ENCODE peak calls at places on chromosome 19, in seven cellular contexts. One of them, this sample, is unnamed.

GRCh38 chr19:13615890-13616289 is 109.6 kb upstream of the CACNA1A start:
- DNase-seq in tibial nerve: no peak
- DNase-seq in endothelial cell of umbilical vein: no peak
- DNase-seq in transverse colon: no peak
- DNase-seq in heart left ventricle: no peak
- DNase-seq in Peyer's patch: no peak
- DNase-seq in suprapubic skin: no peak
- DNase-seq in this sample: no peak

GRCh38 chr19:13461536-13461935 is 44.7 kb downstream of the CACNA1A start:
- DNase-seq in tibial nerve: no peak
- DNase-seq in endothelial cell of umbilical vein: no peak
- DNase-seq in transverse colon: no peak
- DNase-seq in heart left ventricle: no peak
- DNase-seq in Peyer's patch: no peak
- DNase-seq in suprapubic skin: no peak
- DNase-seq in this sample: no peak

GRCh38 chr19:44692379-44692721 is 6.6 kb upstream of the CEACAM16 start:
- DNase-seq in tibial nerve: no peak
- DNase-seq in endothelial cell of umbilical vein: no peak
- DNase-seq in transverse colon: no peak
- DNase-seq in heart left ventricle: no peak
- DNase-seq in Peyer's patch: no peak
- DNase-seq in suprapubic skin: no peak
- DNase-seq in this sample: no peak

GRCh38 chr19:29945017-29945416 is 3.0 kb downstream of the URI1 start:
- DNase-seq in tibial nerve: no peak
- DNase-seq in endothelial cell of umbilical vein: no peak
- DNase-seq in transverse colon: no peak
- DNase-seq in heart left ventricle: no peak
- DNase-seq in Peyer's patch: no peak
- DNase-seq in suprapubic skin: no peak
- DNase-seq in this sample: no peak

GRCh38 chr19:58544591-58545285 is 874 bp downstream of the TRIM28 start:
- DNase-seq in tibial nerve: no peak
- DNase-seq in endothelial cell of umbilical vein: peak
- DNase-seq in transverse colon: no peak
- DNase-seq in heart left ventricle: no peak
- DNase-seq in Peyer's patch: no peak
- DNase-seq in suprapubic skin: peak
- DNase-seq in this sample: no peak

GRCh38 chr19:31418692-31419430 is 69.6 kb upstream of the TSHZ3 start:
- DNase-seq in tibial nerve: no peak
- DNase-seq in endothelial cell of umbilical vein: no peak
- DNase-seq in transverse colon: no peak
- DNase-seq in heart left ventricle: no peak
- DNase-seq in Peyer's patch: no peak
- DNase-seq in suprapubic skin: no peak
- DNase-seq in this sample: no peak

GRCh38 chr19:18418034-18418724 is 1.0 kb upstream of the SSBP4 start:
- DNase-seq in tibial nerve: no peak
- DNase-seq in endothelial cell of umbilical vein: no peak
- DNase-seq in transverse colon: no peak
- DNase-seq in heart left ventricle: no peak
- DNase-seq in Peyer's patch: no peak
- DNase-seq in suprapubic skin: peak
- DNase-seq in this sample: no peak

GRCh38 chr19:51441410-51442390 is 16.6 kb downstream of the SIGLEC8 start:
- DNase-seq in tibial nerve: no peak
- DNase-seq in endothelial cell of umbilical vein: no peak
- DNase-seq in transverse colon: peak
- DNase-seq in heart left ventricle: no peak
- DNase-seq in Peyer's patch: peak
- DNase-seq in suprapubic skin: no peak
- DNase-seq in this sample: no peak

GRCh38 chr19:29724102-29724641 is 9.1 kb upstream of the C19orf12 start:
- DNase-seq in tibial nerve: no peak
- DNase-seq in endothelial cell of umbilical vein: peak
- DNase-seq in transverse colon: no peak
- DNase-seq in heart left ventricle: no peak
- DNase-seq in Peyer's patch: no peak
- DNase-seq in suprapubic skin: no peak
- DNase-seq in this sample: no peak

GRCh38 chr19:28307460-28307859 is 905.5 kb downstream of the UQCRFS1 start:
- DNase-seq in tibial nerve: no peak
- DNase-seq in endothelial cell of umbilical vein: no peak
- DNase-seq in transverse colon: no peak
- DNase-seq in heart left ventricle: no peak
- DNase-seq in Peyer's patch: no peak
- DNase-seq in suprapubic skin: no peak
- DNase-seq in this sample: no peak

GRCh38 chr19:37778613-37779138 is 710 bp downstream of the ZNF573 start:
- DNase-seq in tibial nerve: no peak
- DNase-seq in endothelial cell of umbilical vein: no peak
- DNase-seq in transverse colon: peak
- DNase-seq in heart left ventricle: no peak
- DNase-seq in Peyer's patch: no peak
- DNase-seq in suprapubic skin: no peak
- DNase-seq in this sample: no peak

GRCh38 chr19:29660835-29661234 is 4.4 kb upstream of the PLEKHF1 start:
- DNase-seq in tibial nerve: no peak
- DNase-seq in endothelial cell of umbilical vein: no peak
- DNase-seq in transverse colon: no peak
- DNase-seq in heart left ventricle: no peak
- DNase-seq in Peyer's patch: no peak
- DNase-seq in suprapubic skin: no peak
- DNase-seq in this sample: no peak

GRCh38 chr19:10344780-10345179 is 5.4 kb upstream of the ICAM3 start:
- DNase-seq in tibial nerve: no peak
- DNase-seq in endothelial cell of umbilical vein: no peak
- DNase-seq in transverse colon: no peak
- DNase-seq in heart left ventricle: no peak
- DNase-seq in Peyer's patch: no peak
- DNase-seq in suprapubic skin: no peak
- DNase-seq in this sample: no peak

GRCh38 chr19:12833747-12834417 is 497 bp downstream of the RTBDN start:
- DNase-seq in tibial nerve: no peak
- DNase-seq in endothelial cell of umbilical vein: no peak
- DNase-seq in transverse colon: peak
- DNase-seq in heart left ventricle: no peak
- DNase-seq in Peyer's patch: no peak
- DNase-seq in suprapubic skin: no peak
- DNase-seq in this sample: no peak

GRCh38 chr19:30155529-30156200 is 213.6 kb downstream of the URI1 start:
- DNase-seq in tibial nerve: no peak
- DNase-seq in endothelial cell of umbilical vein: no peak
- DNase-seq in transverse colon: no peak
- DNase-seq in heart left ventricle: no peak
- DNase-seq in Peyer's patch: no peak
- DNase-seq in suprapubic skin: no peak
- DNase-seq in this sample: no peak

GRCh38 chr19:13700621-13701020 is 63.7 kb upstream of the MRI1 start:
- DNase-seq in tibial nerve: no peak
- DNase-seq in endothelial cell of umbilical vein: no peak
- DNase-seq in transverse colon: no peak
- DNase-seq in heart left ventricle: no peak
- DNase-seq in Peyer's patch: no peak
- DNase-seq in suprapubic skin: no peak
- DNase-seq in this sample: no peak

GRCh38 chr19:22421797-22422196 is 349 bp downstream of the ZNF98 start:
- DNase-seq in tibial nerve: no peak
- DNase-seq in endothelial cell of umbilical vein: no peak
- DNase-seq in transverse colon: no peak
- DNase-seq in heart left ventricle: peak
- DNase-seq in Peyer's patch: no peak
- DNase-seq in suprapubic skin: no peak
- DNase-seq in this sample: no peak

GRCh38 chr19:28582344-28582743 is 630.6 kb downstream of the UQCRFS1 start:
- DNase-seq in tibial nerve: no peak
- DNase-seq in endothelial cell of umbilical vein: no peak
- DNase-seq in transverse colon: no peak
- DNase-seq in heart left ventricle: no peak
- DNase-seq in Peyer's patch: no peak
- DNase-seq in suprapubic skin: no peak
- DNase-seq in this sample: no peak

GRCh38 chr19:39208175-39208795 is 4.2 kb upstream of the SYCN start:
- DNase-seq in tibial nerve: no peak
- DNase-seq in endothelial cell of umbilical vein: no peak
- DNase-seq in transverse colon: no peak
- DNase-seq in heart left ventricle: no peak
- DNase-seq in Peyer's patch: no peak
- DNase-seq in suprapubic skin: no peak
- DNase-seq in this sample: no peak

DNA sequence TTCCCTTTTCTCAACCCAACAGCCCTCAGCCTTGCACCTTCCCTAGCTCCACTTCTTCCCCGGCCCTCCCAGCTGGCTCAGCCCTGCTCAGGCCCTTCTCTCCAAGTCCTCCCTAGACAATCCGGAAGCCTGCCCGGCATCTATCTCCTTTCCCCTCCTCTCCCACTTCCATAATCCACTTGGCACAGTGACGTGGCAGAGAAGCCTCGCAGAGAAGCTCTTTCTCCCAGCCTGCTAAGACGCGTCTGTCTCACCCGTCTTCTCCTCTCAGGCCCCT is 1.1 kb downstream of the UBXN6 start:
- DNase-seq in tibial nerve: no peak
- DNase-seq in endothelial cell of umbilical vein: peak
- DNase-seq in transverse colon: peak
- DNase-seq in heart left ventricle: no peak
- DNase-seq in Peyer's patch: no peak
- DNase-seq in suprapubic skin: peak
- DNase-seq in this sample: no peak
- H3K27ac ChIP-seq in tibial nerve: peak
- H3K27ac ChIP-seq in endothelial cell of umbilical vein: peak
- H3K27ac ChIP-seq in transverse colon: peak
- H3K27ac ChIP-seq in heart left ventricle: no peak
- H3K27ac ChIP-seq in Peyer's patch: peak
- H3K27ac ChIP-seq in suprapubic skin: peak
- H3K27ac ChIP-seq in this sample: peak

DNA sequence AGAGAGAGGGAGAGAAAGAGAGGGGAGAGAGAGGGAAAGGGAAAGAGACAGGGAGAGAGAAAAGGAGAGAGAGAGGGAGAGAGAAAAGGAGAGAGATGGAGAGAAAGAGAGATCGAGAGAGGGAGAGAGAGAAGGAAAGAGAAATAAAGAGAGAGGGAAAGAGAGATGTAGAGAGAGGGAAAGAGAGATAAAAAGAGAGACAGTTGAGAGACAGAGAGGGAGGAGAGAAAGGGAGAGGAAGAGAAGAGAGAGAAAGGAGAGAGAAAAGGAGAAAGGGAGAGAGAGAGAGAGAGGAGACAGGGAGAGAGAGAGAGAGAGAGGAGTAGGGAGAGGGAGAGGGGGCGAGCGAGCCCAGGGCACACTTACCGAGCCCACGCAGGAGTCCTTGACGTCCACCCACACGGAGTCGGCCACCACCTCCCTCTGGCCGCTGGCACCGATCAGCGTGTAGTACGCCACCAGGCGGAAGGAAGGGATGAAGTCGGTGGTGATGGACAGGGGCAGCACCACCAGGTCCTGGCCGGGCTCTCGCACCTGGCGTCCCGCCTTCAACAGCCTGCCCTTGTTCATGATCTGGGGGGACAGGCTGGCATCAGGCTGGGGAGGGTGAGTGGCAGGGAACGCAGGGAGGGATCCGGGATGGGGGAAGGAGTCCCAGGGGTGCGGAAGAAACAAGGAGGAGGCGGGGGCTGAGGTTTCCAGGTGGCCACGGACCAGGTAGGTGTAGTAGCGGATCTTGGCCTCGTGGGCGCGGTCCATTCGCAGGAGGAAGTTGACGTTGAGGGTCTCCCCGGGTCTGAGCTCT is 10.0 kb downstream of the C3 start:
- DNase-seq in tibial nerve: no peak
- DNase-seq in endothelial cell of umbilical vein: no peak
- DNase-seq in transverse colon: no peak
- DNase-seq in heart left ventricle: no peak
- DNase-seq in Peyer's patch: no peak
- DNase-seq in suprapubic skin: peak
- DNase-seq in this sample: no peak
- TF ChIP-seq POLR2A in tibial nerve: no peak
- TF ChIP-seq POLR2A in endothelial cell of umbilical vein: no peak
- TF ChIP-seq POLR2A in transverse colon: no peak
- TF ChIP-seq POLR2A in heart left ventricle: no peak
- TF ChIP-seq POLR2A in Peyer's patch: no peak
- TF ChIP-seq POLR2A in suprapubic skin: no peak
- TF ChIP-seq POLR2A in this sample: no peak

GRCh38 chr19:1445185-1445931 is 4.6 kb upstream of the APC2 start:
- DNase-seq in tibial nerve: peak
- DNase-seq in endothelial cell of umbilical vein: peak
- DNase-seq in transverse colon: peak
- DNase-seq in heart left ventricle: peak
- DNase-seq in Peyer's patch: peak
- DNase-seq in suprapubic skin: no peak
- DNase-seq in this sample: no peak
- TF ChIP-seq CTCF in tibial nerve: peak
- TF ChIP-seq CTCF in endothelial cell of umbilical vein: peak
- TF ChIP-seq CTCF in transverse colon: peak
- TF ChIP-seq CTCF in heart left ventricle: peak
- TF ChIP-seq CTCF in Peyer's patch: peak
- TF ChIP-seq CTCF in suprapubic skin: peak
- TF ChIP-seq CTCF in this sample: peak

GRCh38 chr19:54662730-54663129 is at the start of gene LILRB4:
- DNase-seq in tibial nerve: no peak
- DNase-seq in endothelial cell of umbilical vein: no peak
- DNase-seq in transverse colon: peak
- DNase-seq in heart left ventricle: peak
- DNase-seq in Peyer's patch: no peak
- DNase-seq in suprapubic skin: no peak
- DNase-seq in this sample: no peak

GRCh38 chr19:54661846-54662489 is 817 bp upstream of the LILRB4 start:
- DNase-seq in tibial nerve: no peak
- DNase-seq in endothelial cell of umbilical vein: no peak
- DNase-seq in transverse colon: no peak
- DNase-seq in heart left ventricle: no peak
- DNase-seq in Peyer's patch: no peak
- DNase-seq in suprapubic skin: no peak
- DNase-seq in this sample: no peak

GRCh38 chr19:54660306-54660705 is 2.5 kb upstream of the LILRB4 start:
- DNase-seq in tibial nerve: no peak
- DNase-seq in endothelial cell of umbilical vein: no peak
- DNase-seq in transverse colon: no peak
- DNase-seq in heart left ventricle: no peak
- DNase-seq in Peyer's patch: no peak
- DNase-seq in suprapubic skin: no peak
- DNase-seq in this sample: no peak

GRCh38 chr19:54665530-54665929 is 2.7 kb downstream of the LILRB4 start:
- DNase-seq in tibial nerve: no peak
- DNase-seq in endothelial cell of umbilical vein: no peak
- DNase-seq in transverse colon: no peak
- DNase-seq in heart left ventricle: no peak
- DNase-seq in Peyer's patch: no peak
- DNase-seq in suprapubic skin: no peak
- DNase-seq in this sample: no peak

DNA sequence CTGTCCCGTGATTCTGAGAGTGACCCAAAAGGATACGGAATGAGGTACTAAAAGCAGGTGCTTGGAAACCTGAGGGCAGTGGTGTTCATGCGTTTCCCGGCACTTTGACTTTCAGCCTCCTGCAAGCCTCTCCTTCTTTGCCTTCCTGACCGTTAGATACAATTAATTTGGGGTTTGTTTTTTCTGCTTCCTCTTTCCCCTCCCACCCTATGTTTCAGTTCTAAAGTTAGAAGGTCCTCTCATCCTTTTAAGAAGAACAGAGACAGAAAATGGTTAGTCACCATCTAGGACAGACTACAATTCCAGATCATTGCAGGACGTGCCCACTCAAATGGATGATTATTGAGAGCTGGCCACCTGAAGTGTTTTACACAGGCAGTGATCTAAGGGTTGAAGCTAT is 1.8 kb upstream of the LILRB4 start:
- DNase-seq in tibial nerve: no peak
- DNase-seq in endothelial cell of umbilical vein: no peak
- DNase-seq in transverse colon: no peak
- DNase-seq in heart left ventricle: no peak
- DNase-seq in Peyer's patch: no peak
- DNase-seq in suprapubic skin: no peak
- DNase-seq in this sample: no peak
- H3K27ac ChIP-seq in tibial nerve: no peak
- H3K27ac ChIP-seq in endothelial cell of umbilical vein: no peak
- H3K27ac ChIP-seq in transverse colon: no peak
- H3K27ac ChIP-seq in heart left ventricle: no peak
- H3K27ac ChIP-seq in Peyer's patch: no peak
- H3K27ac ChIP-seq in suprapubic skin: no peak
- H3K27ac ChIP-seq in this sample: no peak